ENCODE peak calls at places on chromosomes 12 and 14, in four cellular contexts. One of them, this sample, is unnamed.
A peak's percentile ranks its signal among the peaks of the same experiment; 100 is the strongest.

GRCh38 chr12:124188059-124188458 is 106.8 kb upstream of the RFLNA start:
- DNase-seq in B cell: no peak
- DNase-seq in H9: no peak
- DNase-seq in activated CD4-positive, CD25-positive, alpha-beta regulatory T cell: no peak
- DNase-seq in this sample: no peak

GRCh38 chr12:119447618-119448017 is 113.1 kb downstream of the CCDC60 start:
- DNase-seq in B cell: no peak
- DNase-seq in H9: no peak
- DNase-seq in activated CD4-positive, CD25-positive, alpha-beta regulatory T cell: no peak
- DNase-seq in this sample: no peak

GRCh38 chr14:73143617-73144016 is 7.3 kb downstream of the PSEN1 start:
- DNase-seq in B cell: no peak
- DNase-seq in H9: no peak
- DNase-seq in activated CD4-positive, CD25-positive, alpha-beta regulatory T cell: no peak
- DNase-seq in this sample: no peak

GRCh38 chr12:57756406-57757341 is 1.8 kb downstream of the MARCHF9 start:
- DNase-seq in B cell: peak; percentile 81
- DNase-seq in H9: peak; percentile 89
- DNase-seq in activated CD4-positive, CD25-positive, alpha-beta regulatory T cell: peak; percentile 35
- DNase-seq in this sample: no peak

GRCh38 chr12:63354919-63355318 is 203.9 kb upstream of the AVPR1A start:
- DNase-seq in B cell: no peak
- DNase-seq in H9: no peak
- DNase-seq in activated CD4-positive, CD25-positive, alpha-beta regulatory T cell: no peak
- DNase-seq in this sample: no peak

GRCh38 chr14:68047910-68048309 is 228.3 kb downstream of the RAD51B start:
- DNase-seq in B cell: no peak
- DNase-seq in H9: no peak
- DNase-seq in activated CD4-positive, CD25-positive, alpha-beta regulatory T cell: no peak
- DNase-seq in this sample: no peak

GRCh38 chr12:82468563-82468962 is 110.2 kb downstream of the METTL25 start:
- DNase-seq in B cell: no peak
- DNase-seq in H9: no peak
- DNase-seq in activated CD4-positive, CD25-positive, alpha-beta regulatory T cell: no peak
- DNase-seq in this sample: no peak

GRCh38 chr12:1801285-1801975 is 18.9 kb upstream of the LRTM2 start:
- DNase-seq in B cell: no peak
- DNase-seq in H9: peak; percentile 24
- DNase-seq in activated CD4-positive, CD25-positive, alpha-beta regulatory T cell: no peak
- DNase-seq in this sample: no peak

GRCh38 chr14:61280092-61280525 is 1.0 kb downstream of the TMEM30B start:
- DNase-seq in B cell: peak; percentile 26
- DNase-seq in H9: no peak
- DNase-seq in activated CD4-positive, CD25-positive, alpha-beta regulatory T cell: peak; percentile 17
- DNase-seq in this sample: no peak

GRCh38 chr12:27525373-27525772 is 1.4 kb downstream of the PPFIBP1 start:
- DNase-seq in B cell: no peak
- DNase-seq in H9: peak; percentile 69
- DNase-seq in activated CD4-positive, CD25-positive, alpha-beta regulatory T cell: no peak
- DNase-seq in this sample: no peak

GRCh38 chr14:24122971-24123370 is 7.5 kb upstream of the FITM1 start:
- DNase-seq in B cell: no peak
- DNase-seq in H9: no peak
- DNase-seq in activated CD4-positive, CD25-positive, alpha-beta regulatory T cell: no peak
- DNase-seq in this sample: no peak

GRCh38 chr12:52521581-52522266 is 1.5 kb upstream of the KRT5 start:
- DNase-seq in B cell: no peak
- DNase-seq in H9: peak; percentile 42
- DNase-seq in activated CD4-positive, CD25-positive, alpha-beta regulatory T cell: no peak
- DNase-seq in this sample: no peak

GRCh38 chr14:24117179-24117578 is 2.4 kb upstream of the NRL start:
- DNase-seq in B cell: no peak
- DNase-seq in H9: no peak
- DNase-seq in activated CD4-positive, CD25-positive, alpha-beta regulatory T cell: no peak
- DNase-seq in this sample: no peak

GRCh38 chr12:4800555-4800954 is 80.4 kb downstream of the GALNT8 start:
- DNase-seq in B cell: no peak
- DNase-seq in H9: no peak
- DNase-seq in activated CD4-positive, CD25-positive, alpha-beta regulatory T cell: no peak
- DNase-seq in this sample: no peak

GRCh38 chr14:95300002-95300696 is 19.6 kb downstream of the CLMN start:
- DNase-seq in B cell: peak; percentile 21
- DNase-seq in H9: no peak
- DNase-seq in activated CD4-positive, CD25-positive, alpha-beta regulatory T cell: no peak
- DNase-seq in this sample: no peak

GRCh38 chr14:77556946-77557345 is 58.3 kb upstream of the ISM2 start:
- DNase-seq in B cell: no peak
- DNase-seq in H9: no peak
- DNase-seq in activated CD4-positive, CD25-positive, alpha-beta regulatory T cell: no peak
- DNase-seq in this sample: no peak

GRCh38 chr12:114888458-114888857 is 204.5 kb upstream of the TBX3 start:
- DNase-seq in B cell: no peak
- DNase-seq in H9: no peak
- DNase-seq in activated CD4-positive, CD25-positive, alpha-beta regulatory T cell: no peak
- DNase-seq in this sample: no peak

This sample was measured in NCI-H1417 treated with DMSO at 0.1 percent for 48 hours.